ENCODE peak calls at places on chromosome 3, in nine cellular contexts. N is ovary; X is activated CD8-positive, alpha-beta T cell treated with anti-CD3 and anti-CD28 coated beads for 36 hours; A is HT-29; H is glutamatergic neuron; F is NCI-H524; C is M059J; M is RWPE1; E is activated naive CD4-positive, alpha-beta T cell treated with Interleukin-2 at 50 U/mL for 16 hours. K is an unnamed sample.

GRCh38 chr3:14202874-14203520 is 24.4 kb downstream of the LSM3 start:
- DNase-seq in H (no peak), N (no peak), X (no peak), E (no peak), M (no peak), F (no peak), A (no peak), C (no peak), K (no peak)

GRCh38 chr3:17023006-17023664 is 138.4 kb downstream of the PLCL2 start:
- DNase-seq in X (peak; percentile 81), M (no peak), E (peak; percentile 66), H (no peak), C (peak; percentile 40), N (no peak), A (no peak), F (no peak), K (peak; percentile 77)

GRCh38 chr3:4670352-4670751 is 177.2 kb downstream of the ITPR1 start:
- DNase-seq in N (no peak), H (peak; percentile 39), X (peak; percentile 21), C (no peak), F (peak; percentile 18), M (peak; percentile 4), E (no peak), A (no peak), K (peak; percentile 20)

GRCh38 chr3:187165144-187165543 is 25.8 kb upstream of the RPL39L start:
- DNase-seq in E (peak; percentile 8), C (peak; percentile 70), X (peak; percentile 52), N (no peak), A (peak; percentile 79), F (peak; percentile 87), H (no peak), M (peak; percentile 59), K (peak; percentile 77)

GRCh38 chr3:138197058-138197457 is 10.0 kb downstream of the ARMC8 start:
- DNase-seq in N (no peak), A (no peak), E (no peak), F (no peak), C (peak; percentile 49), H (no peak), M (peak; percentile 13), X (peak; percentile 38), K (peak; percentile 21)

GRCh38 chr3:10516835-10517465 is 11.6 kb upstream of the ATP2B2 start:
- DNase-seq in F (no peak), A (no peak), X (no peak), C (peak; percentile 34), N (no peak), H (no peak), E (no peak), M (no peak), K (no peak)

GRCh38 chr3:136237103-136237502 is 13.0 kb upstream of the PCCB start:
- DNase-seq in H (no peak), C (no peak), M (no peak), E (no peak), A (no peak), X (no peak), N (no peak), F (no peak), K (no peak)

GRCh38 chr3:195768831-195769303 is 42.9 kb downstream of the MUC4 start:
- DNase-seq in H (no peak), E (no peak), C (peak; percentile 64), X (no peak), F (no peak), A (no peak), M (no peak), N (no peak), K (no peak)

GRCh38 chr3:45056608-45057301 is 30.7 kb downstream of the CLEC3B start:
- DNase-seq in N (no peak), H (no peak), M (no peak), A (no peak), E (no peak), F (no peak), X (no peak), C (peak; percentile 55), K (no peak)

GRCh38 chr3:114983248-114983647 is 163.8 kb downstream of the ZBTB20 start:
- DNase-seq in H (no peak), N (no peak), X (no peak), M (no peak), A (no peak), C (no peak), E (no peak), F (no peak), K (no peak)

GRCh38 chr3:71754610-71755253 is 1.1 kb downstream of the GPR27 start:
- DNase-seq in X (no peak), E (no peak), H (no peak), A (no peak), N (no peak), C (no peak), M (no peak), F (peak; percentile 31), K (no peak)

GRCh38 chr3:98554580-98554979 is 22.8 kb downstream of the GPR15 start:
- DNase-seq in N (no peak), A (no peak), C (no peak), F (no peak), M (no peak), X (no peak), E (no peak), H (no peak), K (no peak)

GRCh38 chr3:134846084-134846483 is 51.0 kb downstream of the EPHB1 start:
- DNase-seq in H (no peak), N (no peak), A (no peak), C (no peak), X (no peak), M (no peak), F (no peak), E (no peak), K (no peak)

GRCh38 chr3:102573483-102574028 is 138.7 kb downstream of the ZPLD1 start:
- DNase-seq in C (no peak), N (no peak), E (no peak), H (no peak), M (no peak), F (peak; percentile 62), A (no peak), X (no peak), K (no peak)

GRCh38 chr3:161163297-161163696 is 57.8 kb upstream of the NMD3 start:
- DNase-seq in F (no peak), X (peak; percentile 24), C (peak; percentile 98), M (peak; percentile 56), A (peak; percentile 89), E (no peak), H (no peak), N (no peak), K (no peak)

GRCh38 chr3:60101628-60102027 is 1051.8 kb upstream of the CFAP20DC start:
- DNase-seq in M (no peak), C (no peak), A (no peak), E (no peak), N (no peak), H (no peak), F (no peak), X (no peak), K (no peak)

GRCh38 chr3:4571690-4572334 is 78.7 kb downstream of the ITPR1 start:
- DNase-seq in E (no peak), F (peak; percentile 16), A (peak; percentile 4), H (no peak), N (no peak), M (no peak), X (no peak), C (no peak), K (peak; percentile 31)

GRCh38 chr3:45462522-45463262 is 74.3 kb downstream of the LARS2 start:
- DNase-seq in H (no peak), A (no peak), F (no peak), N (no peak), X (peak; percentile 86), C (no peak), E (peak; percentile 54), M (no peak), K (no peak)

GRCh38 chr3:108705045-108705444 is 52.2 kb downstream of the RETNLB start:
- DNase-seq in F (no peak), C (no peak), X (no peak), N (no peak), H (no peak), M (no peak), E (no peak), A (no peak), K (no peak)

GRCh38 chr3:13824521-13825316 is 55.2 kb downstream of the WNT7A start:
- DNase-seq in N (no peak), E (no peak), M (no peak), A (no peak), X (no peak), C (peak; percentile 47), H (no peak), F (no peak), K (no peak)

K was measured in lung microvascular endothelial cell.